ENCODE peak calls at places on chromosome 19, in seven cellular contexts. One of them, this sample, is unnamed.

GRCh38 chr19:13132471-13133166 is 14.6 kb downstream of the NACC1 start:
- DNase-seq in cerebellum: no peak
- DNase-seq in epithelial cell of prostate: no peak
- DNase-seq in CD8-positive, alpha-beta T cell: peak
- DNase-seq in stimulated activated CD8-positive, alpha-beta memory T cell treated with anti-CD3 and anti-CD28 coated beads, Interleukin-12 subunit alpha, Interleukin-12 subunit beta, amount 100 ng/mL, for 4 hours: peak
- DNase-seq in activated naive CD8-positive, alpha-beta T cell treated with anti-CD3 and anti-CD28 coated beads, Interleukin-2, amount 50 U/mL, for 24 hours: peak
- DNase-seq in NCI-H748 treated with DMSO at 0.1 percent for 48 hours: no peak
- DNase-seq in this sample: no peak

GRCh38 chr19:33460221-33460908 is 61.2 kb downstream of the PEPD start:
- DNase-seq in epithelial cell of prostate: no peak
- DNase-seq in NCI-H748 treated with DMSO at 0.1 percent for 48 hours: no peak
- DNase-seq in CD8-positive, alpha-beta T cell: no peak
- DNase-seq in cerebellum: no peak
- DNase-seq in stimulated activated CD8-positive, alpha-beta memory T cell treated with anti-CD3 and anti-CD28 coated beads, Interleukin-12 subunit alpha, Interleukin-12 subunit beta, amount 100 ng/mL, for 4 hours: no peak
- DNase-seq in activated naive CD8-positive, alpha-beta T cell treated with anti-CD3 and anti-CD28 coated beads, Interleukin-2, amount 50 U/mL, for 24 hours: no peak
- DNase-seq in this sample: no peak

GRCh38 chr19:55305491-55305890 is 19.6 kb downstream of the TMEM150B start:
- DNase-seq in cerebellum: peak
- DNase-seq in NCI-H748 treated with DMSO at 0.1 percent for 48 hours: peak
- DNase-seq in stimulated activated CD8-positive, alpha-beta memory T cell treated with anti-CD3 and anti-CD28 coated beads, Interleukin-12 subunit alpha, Interleukin-12 subunit beta, amount 100 ng/mL, for 4 hours: no peak
- DNase-seq in CD8-positive, alpha-beta T cell: peak
- DNase-seq in epithelial cell of prostate: no peak
- DNase-seq in activated naive CD8-positive, alpha-beta T cell treated with anti-CD3 and anti-CD28 coated beads, Interleukin-2, amount 50 U/mL, for 24 hours: peak
- DNase-seq in this sample: peak

GRCh38 chr19:19628499-19629134 is 597 bp upstream of the LPAR2 start:
- DNase-seq in NCI-H748 treated with DMSO at 0.1 percent for 48 hours: peak
- DNase-seq in activated naive CD8-positive, alpha-beta T cell treated with anti-CD3 and anti-CD28 coated beads, Interleukin-2, amount 50 U/mL, for 24 hours: peak
- DNase-seq in epithelial cell of prostate: peak
- DNase-seq in CD8-positive, alpha-beta T cell: peak
- DNase-seq in cerebellum: no peak
- DNase-seq in stimulated activated CD8-positive, alpha-beta memory T cell treated with anti-CD3 and anti-CD28 coated beads, Interleukin-12 subunit alpha, Interleukin-12 subunit beta, amount 100 ng/mL, for 4 hours: peak
- DNase-seq in this sample: peak

GRCh38 chr19:29574518-29574917 is 31.6 kb upstream of the POP4 start:
- DNase-seq in activated naive CD8-positive, alpha-beta T cell treated with anti-CD3 and anti-CD28 coated beads, Interleukin-2, amount 50 U/mL, for 24 hours: no peak
- DNase-seq in NCI-H748 treated with DMSO at 0.1 percent for 48 hours: no peak
- DNase-seq in stimulated activated CD8-positive, alpha-beta memory T cell treated with anti-CD3 and anti-CD28 coated beads, Interleukin-12 subunit alpha, Interleukin-12 subunit beta, amount 100 ng/mL, for 4 hours: no peak
- DNase-seq in CD8-positive, alpha-beta T cell: no peak
- DNase-seq in epithelial cell of prostate: no peak
- DNase-seq in cerebellum: no peak
- DNase-seq in this sample: no peak

GRCh38 chr19:41324921-41325639 is 15.1 kb downstream of the CCDC97 start:
- DNase-seq in CD8-positive, alpha-beta T cell: peak
- DNase-seq in stimulated activated CD8-positive, alpha-beta memory T cell treated with anti-CD3 and anti-CD28 coated beads, Interleukin-12 subunit alpha, Interleukin-12 subunit beta, amount 100 ng/mL, for 4 hours: peak
- DNase-seq in NCI-H748 treated with DMSO at 0.1 percent for 48 hours: no peak
- DNase-seq in epithelial cell of prostate: no peak
- DNase-seq in activated naive CD8-positive, alpha-beta T cell treated with anti-CD3 and anti-CD28 coated beads, Interleukin-2, amount 50 U/mL, for 24 hours: no peak
- DNase-seq in cerebellum: no peak
- DNase-seq in this sample: no peak

GRCh38 chr19:49546825-49547565 is 19.2 kb downstream of the RCN3 start:
- DNase-seq in CD8-positive, alpha-beta T cell: peak
- DNase-seq in NCI-H748 treated with DMSO at 0.1 percent for 48 hours: peak
- DNase-seq in epithelial cell of prostate: peak
- DNase-seq in cerebellum: peak
- DNase-seq in stimulated activated CD8-positive, alpha-beta memory T cell treated with anti-CD3 and anti-CD28 coated beads, Interleukin-12 subunit alpha, Interleukin-12 subunit beta, amount 100 ng/mL, for 4 hours: no peak
- DNase-seq in activated naive CD8-positive, alpha-beta T cell treated with anti-CD3 and anti-CD28 coated beads, Interleukin-2, amount 50 U/mL, for 24 hours: peak
- DNase-seq in this sample: peak

GRCh38 chr19:44846455-44847143 is 502 bp downstream of the NECTIN2 start:
- DNase-seq in CD8-positive, alpha-beta T cell: no peak
- DNase-seq in epithelial cell of prostate: no peak
- DNase-seq in stimulated activated CD8-positive, alpha-beta memory T cell treated with anti-CD3 and anti-CD28 coated beads, Interleukin-12 subunit alpha, Interleukin-12 subunit beta, amount 100 ng/mL, for 4 hours: no peak
- DNase-seq in NCI-H748 treated with DMSO at 0.1 percent for 48 hours: no peak
- DNase-seq in cerebellum: no peak
- DNase-seq in activated naive CD8-positive, alpha-beta T cell treated with anti-CD3 and anti-CD28 coated beads, Interleukin-2, amount 50 U/mL, for 24 hours: no peak
- DNase-seq in this sample: no peak

GRCh38 chr19:3719868-3720532 is 11.8 kb downstream of the TJP3 start:
- DNase-seq in activated naive CD8-positive, alpha-beta T cell treated with anti-CD3 and anti-CD28 coated beads, Interleukin-2, amount 50 U/mL, for 24 hours: no peak
- DNase-seq in NCI-H748 treated with DMSO at 0.1 percent for 48 hours: no peak
- DNase-seq in stimulated activated CD8-positive, alpha-beta memory T cell treated with anti-CD3 and anti-CD28 coated beads, Interleukin-12 subunit alpha, Interleukin-12 subunit beta, amount 100 ng/mL, for 4 hours: no peak
- DNase-seq in CD8-positive, alpha-beta T cell: no peak
- DNase-seq in epithelial cell of prostate: no peak
- DNase-seq in cerebellum: no peak
- DNase-seq in this sample: no peak

GRCh38 chr19:3636962-3637361 is 10.4 kb upstream of the CACTIN start:
- DNase-seq in epithelial cell of prostate: no peak
- DNase-seq in NCI-H748 treated with DMSO at 0.1 percent for 48 hours: no peak
- DNase-seq in CD8-positive, alpha-beta T cell: no peak
- DNase-seq in cerebellum: no peak
- DNase-seq in stimulated activated CD8-positive, alpha-beta memory T cell treated with anti-CD3 and anti-CD28 coated beads, Interleukin-12 subunit alpha, Interleukin-12 subunit beta, amount 100 ng/mL, for 4 hours: no peak
- DNase-seq in activated naive CD8-positive, alpha-beta T cell treated with anti-CD3 and anti-CD28 coated beads, Interleukin-2, amount 50 U/mL, for 24 hours: no peak
- DNase-seq in this sample: no peak

GRCh38 chr19:35932291-35932936 is 3.8 kb upstream of the LRFN3 start:
- DNase-seq in activated naive CD8-positive, alpha-beta T cell treated with anti-CD3 and anti-CD28 coated beads, Interleukin-2, amount 50 U/mL, for 24 hours: no peak
- DNase-seq in stimulated activated CD8-positive, alpha-beta memory T cell treated with anti-CD3 and anti-CD28 coated beads, Interleukin-12 subunit alpha, Interleukin-12 subunit beta, amount 100 ng/mL, for 4 hours: no peak
- DNase-seq in epithelial cell of prostate: no peak
- DNase-seq in NCI-H748 treated with DMSO at 0.1 percent for 48 hours: no peak
- DNase-seq in cerebellum: no peak
- DNase-seq in CD8-positive, alpha-beta T cell: no peak
- DNase-seq in this sample: no peak

GRCh38 chr19:511101-511841 is 4.0 kb downstream of the TPGS1 start:
- DNase-seq in CD8-positive, alpha-beta T cell: peak
- DNase-seq in cerebellum: no peak
- DNase-seq in epithelial cell of prostate: no peak
- DNase-seq in stimulated activated CD8-positive, alpha-beta memory T cell treated with anti-CD3 and anti-CD28 coated beads, Interleukin-12 subunit alpha, Interleukin-12 subunit beta, amount 100 ng/mL, for 4 hours: peak
- DNase-seq in activated naive CD8-positive, alpha-beta T cell treated with anti-CD3 and anti-CD28 coated beads, Interleukin-2, amount 50 U/mL, for 24 hours: peak
- DNase-seq in NCI-H748 treated with DMSO at 0.1 percent for 48 hours: peak
- DNase-seq in this sample: peak

This sample was measured in stomach.